ENCODE peak calls at places on chromosomes 16 and 17, in six cellular contexts. S is NCI-H2081, Y is NCI-H446, V is heart right ventricle, O is IMR-90, L is NCI-H748 treated with DMSO at 0.1 percent for 48 hours. H is an unnamed sample.

GRCh38 chr17:16294560-16294959 is 58.7 kb downstream of the CENPV start:
- DNase-seq in S (no peak), Y (no peak), V (no peak), O (no peak), L (no peak), H (no peak)

GRCh38 chr17:58283674-58284612 is 3.2 kb upstream of the MPO start:
- DNase-seq in S (no peak), Y (no peak), V (no peak), O (no peak), L (no peak), H (no peak)

GRCh38 chr16:4682616-4683254 is 10.6 kb upstream of the NUDT16L1 start:
- DNase-seq in S (no peak), Y (no peak), V (peak), O (peak), L (no peak), H (peak)

GRCh38 chr16:57893217-57893558 is 77.7 kb downstream of the CNGB1 start:
- DNase-seq in S (no peak), Y (no peak), V (no peak), O (no peak), L (no peak), H (no peak)

GRCh38 chr17:61002316-61002736 is 324.7 kb downstream of the BCAS3 start:
- DNase-seq in S (peak), Y (peak), V (no peak), O (peak), L (no peak), H (peak)

GRCh38 chr17:79504181-79504605 is 106.7 kb downstream of the RBFOX3 start:
- DNase-seq in S (no peak), Y (peak), V (no peak), O (no peak), L (no peak), H (no peak)

GRCh38 chr17:77233635-77234334 is 93.0 kb downstream of the SEC14L1 start:
- DNase-seq in S (no peak), Y (no peak), V (no peak), O (peak), L (no peak), H (peak)

GRCh38 chr16:14284930-14285541 is 213.9 kb downstream of the MRTFB start:
- DNase-seq in S (peak), Y (no peak), V (no peak), O (no peak), L (peak), H (peak)

GRCh38 chr17:76072149-76072858 is at the start of gene SRP68:
- DNase-seq in S (peak), Y (peak), V (peak), O (peak), L (peak), H (peak)

GRCh38 chr17:7233701-7234099 is 617 bp downstream of the DVL2 start:
- DNase-seq in S (no peak), Y (no peak), V (no peak), O (no peak), L (no peak), H (no peak)

GRCh38 chr17:30790279-30790678 is 34.2 kb downstream of the CRLF3 start:
- DNase-seq in S (no peak), Y (no peak), V (no peak), O (no peak), L (no peak), H (no peak)

GRCh38 chr16:67412294-67412693 is 4.0 kb downstream of the ZDHHC1 start:
- DNase-seq in S (no peak), Y (no peak), V (no peak), O (no peak), L (no peak), H (no peak)

GRCh38 chr17:35313875-35314409 is 59.5 kb downstream of the SLFN11 start:
- DNase-seq in S (no peak), Y (no peak), V (peak), O (no peak), L (no peak), H (no peak)

GRCh38 chr17:37787055-37787720 is 42.3 kb upstream of the HNF1B start:
- DNase-seq in S (no peak), Y (peak), V (peak), O (peak), L (no peak), H (peak)

GRCh38 chr16:85438981-85439639 is 174.0 kb upstream of the GSE1 start:
- DNase-seq in S (no peak), Y (no peak), V (no peak), O (no peak), L (no peak), H (no peak)

GRCh38 chr17:74244543-74244942 is 29.5 kb upstream of the DNAI2 start:
- DNase-seq in S (no peak), Y (no peak), V (no peak), O (no peak), L (no peak), H (no peak)

GRCh38 chr17:15456972-15457722 is 10.3 kb downstream of the CDRT4 start:
- DNase-seq in S (no peak), Y (no peak), V (peak), O (peak), L (no peak), H (peak)

GRCh38 chr16:67248401-67249177 is at the start of gene SLC9A5:
- DNase-seq in S (no peak), Y (no peak), V (peak), O (no peak), L (no peak), H (no peak)

GRCh38 chr17:36602030-36602737 is 801 bp downstream of the MRM1 start:
- DNase-seq in S (peak), Y (no peak), V (no peak), O (peak), L (no peak), H (no peak)

H was measured in astrocyte of the spinal cord.